ENCODE peak calls at places on chromosomes 6 and 20, in five cellular contexts. U is AG04450, Q is NCI-H1694, E is progenitor cell of endocrine pancreas, S is osteocyte. X is an unnamed sample.

GRCh38 chr6:167684276-167685104 is 142.2 kb upstream of the AFDN start:
- DNase-seq in S (no peak), Q (no peak), E (no peak), U (no peak), X (no peak)

GRCh38 chr20:54084727-54085368 is 14.5 kb upstream of the BCAS1 start:
- DNase-seq in E (no peak), S (no peak), Q (no peak), U (no peak), X (no peak)

GRCh38 chr20:19621072-19621471 is 137.0 kb upstream of the RIN2 start:
- DNase-seq in Q (no peak), S (no peak), U (no peak), E (no peak), X (no peak)

GRCh38 chr6:149033454-149034241 is 283.9 kb upstream of the TAB2 start:
- DNase-seq in S (no peak), Q (no peak), E (no peak), U (no peak), X (no peak)

GRCh38 chr20:22974354-22974753 is 60.8 kb upstream of the SSTR4 start:
- DNase-seq in E (no peak), U (no peak), S (no peak), Q (no peak), X (no peak)

GRCh38 chr20:10855031-10855430 is 181.2 kb upstream of the JAG1 start:
- DNase-seq in E (no peak), Q (no peak), S (no peak), U (no peak), X (no peak)

GRCh38 chr6:105553174-105553573 is 150.3 kb upstream of the PREP start:
- DNase-seq in E (no peak), Q (no peak), U (no peak), S (no peak), X (no peak)

GRCh38 chr6:148947621-148948444 is 201.0 kb downstream of the UST start:
- DNase-seq in U (peak; percentile 70), E (peak; percentile 77), S (peak; percentile 93), Q (peak; percentile 0), X (no peak)

GRCh38 chr6:14549319-14549770 is 431.8 kb downstream of the CD83 start:
- DNase-seq in Q (peak; percentile 93), E (no peak), U (no peak), S (no peak), X (no peak)

GRCh38 chr6:4482461-4482860 is 293.7 kb upstream of the CDYL start:
- DNase-seq in S (no peak), E (no peak), U (no peak), Q (no peak), X (no peak)

GRCh38 chr20:38044685-38045084 is 11.1 kb downstream of the RPRD1B start:
- DNase-seq in Q (no peak), E (no peak), U (no peak), S (no peak), X (no peak)

GRCh38 chr20:1465470-1466210 is 1.0 kb downstream of the NSFL1C start:
- DNase-seq in E (no peak), S (no peak), Q (no peak), U (no peak), X (no peak)

GRCh38 chr20:57544838-57545564 is 15.9 kb upstream of the PCK1 start:
- DNase-seq in U (no peak), S (no peak), Q (no peak), E (no peak), X (no peak)

GRCh38 chr6:89564752-89565427 is 73.7 kb downstream of the LYRM2 start:
- DNase-seq in Q (no peak), S (no peak), E (no peak), U (no peak), X (no peak)

GRCh38 chr20:4067600-4068261 is 52.4 kb upstream of the RNF24 start:
- DNase-seq in U (no peak), E (no peak), S (no peak), Q (no peak), X (peak; percentile 28)

GRCh38 chr6:30325873-30326445 is 768 bp upstream of the TRIM39 start:
- DNase-seq in U (no peak), S (no peak), E (peak; percentile 31), Q (peak; percentile 16), X (peak; percentile 38)

GRCh38 chr20:11952621-11953020 is 34.9 kb downstream of the BTBD3 start:
- DNase-seq in U (no peak), Q (no peak), S (no peak), E (no peak), X (no peak)

GRCh38 chr20:56328861-56329260 is 29.9 kb upstream of the FAM210B start:
- DNase-seq in S (no peak), U (no peak), E (no peak), Q (no peak), X (no peak)